ENCODE peak calls at places on chromosomes 13 and 19, in four cellular contexts. A is tibial artery, I is Peyer's patch, W is IMR-90. J is an unnamed sample.

GRCh38 chr19:18488838-18489626 is 32.8 kb downstream of the ELL start:
- DNase-seq in A (no peak), I (no peak), W (no peak), J (no peak)

GRCh38 chr19:40147693-40148347 is 43.4 kb upstream of the MAP3K10 start:
- DNase-seq in I (no peak), W (peak), A (peak), J (peak)

GRCh38 chr19:17041994-17042393 is 15.4 kb upstream of the CPAMD8 start:
- DNase-seq in A (no peak), I (no peak), W (peak), J (peak)

GRCh38 chr19:5339470-5339949 is 1.1 kb downstream of the PTPRS start:
- DNase-seq in A (no peak), W (no peak), I (no peak), J (no peak)

GRCh38 chr13:20828540-20829364 is 55.0 kb upstream of the EEF1AKMT1 start:
- DNase-seq in I (no peak), W (peak), A (no peak), J (no peak)

GRCh38 chr13:98825659-98826058 is 73.2 kb upstream of the SLC15A1 start:
- DNase-seq in I (no peak), A (no peak), W (no peak), J (no peak)

GRCh38 chr13:98994896-98995295 is 17.0 kb upstream of the DOCK9 start:
- DNase-seq in I (no peak), W (no peak), A (no peak), J (no peak)

GRCh38 chr19:46515290-46515609 is 19.6 kb upstream of the PNMA8B start:
- DNase-seq in W (no peak), A (no peak), I (no peak), J (no peak)

GRCh38 chr19:50889638-50890037 is 16.4 kb downstream of the KLK2 start:
- DNase-seq in I (no peak), W (no peak), A (no peak), J (no peak)

GRCh38 chr19:19595171-19595701 is 23.3 kb downstream of the PBX4 start:
- DNase-seq in I (no peak), A (no peak), W (peak), J (no peak)

GRCh38 chr13:98847780-98848179 is 95.3 kb upstream of the SLC15A1 start:
- DNase-seq in I (no peak), W (no peak), A (no peak), J (no peak)

GRCh38 chr19:873084-874019 is 13.9 kb downstream of the CFD start:
- DNase-seq in A (no peak), I (no peak), W (peak), J (no peak)

GRCh38 chr19:44905437-44906160 is at the start of gene APOE:
- DNase-seq in A (no peak), I (no peak), W (no peak), J (no peak)

GRCh38 chr13:100454876-100455275 is 133.7 kb downstream of the GGACT start:
- DNase-seq in A (no peak), I (no peak), W (peak), J (no peak)

GRCh38 chr13:34046457-34046856 is 228.5 kb downstream of the RFC3 start:
- DNase-seq in I (no peak), W (no peak), A (no peak), J (no peak)

GRCh38 chr19:10473192-10473591 is 30.0 kb downstream of the KEAP1 start:
- DNase-seq in A (no peak), I (no peak), W (no peak), J (no peak)

GRCh38 chr19:35168261-35168660 is 13.7 kb downstream of the FXYD5 start:
- DNase-seq in W (no peak), A (no peak), I (no peak), J (no peak)

GRCh38 chr19:55418185-55418584 is 10.6 kb upstream of the UBE2S start:
- DNase-seq in A (no peak), I (peak), W (peak), J (no peak)

GRCh38 chr19:48613024-48613851 is 1.6 kb downstream of the FAM83E start:
- DNase-seq in A (no peak), I (no peak), W (no peak), J (no peak)

GRCh38 chr13:28505543-28506135 is 10.7 kb upstream of the FLT1 start:
- DNase-seq in I (no peak), A (no peak), W (no peak), J (no peak)

GRCh38 chr13:21118180-21118579 is 56.8 kb upstream of the LATS2 start:
- DNase-seq in A (no peak), I (no peak), W (no peak), J (no peak)

GRCh38 chr13:26961890-26962615 is 201.5 kb upstream of the GPR12 start:
- DNase-seq in A (no peak), W (no peak), I (no peak), J (no peak)

GRCh38 chr19:10551698-10552301 is 8.1 kb downstream of the ATG4D start:
- DNase-seq in A (no peak), W (no peak), I (no peak), J (no peak)

GRCh38 chr19:41694831-41695635 is 7.0 kb upstream of the CEACAM7 start:
- DNase-seq in I (no peak), W (no peak), A (peak), J (peak)

GRCh38 chr19:31049431-31049830 is 299.8 kb downstream of the TSHZ3 start:
- DNase-seq in A (no peak), W (no peak), I (no peak), J (no peak)

GRCh38 chr19:50629801-50630200 is 9.9 kb downstream of the SYT3 start:
- DNase-seq in I (no peak), A (no peak), W (no peak), J (no peak)

GRCh38 chr13:84896128-84896527 is 903.1 kb downstream of the SLITRK6 start:
- DNase-seq in I (no peak), A (no peak), W (peak), J (no peak)

GRCh38 chr19:36041831-36042230 is 9.2 kb upstream of the CLIP3 start:
- DNase-seq in A (no peak), W (peak), I (no peak), J (no peak)

GRCh38 chr19:10289167-10289835 is 451 bp upstream of the ICAM5 start:
- DNase-seq in I (peak), W (peak), A (no peak), J (peak)

DNA sequence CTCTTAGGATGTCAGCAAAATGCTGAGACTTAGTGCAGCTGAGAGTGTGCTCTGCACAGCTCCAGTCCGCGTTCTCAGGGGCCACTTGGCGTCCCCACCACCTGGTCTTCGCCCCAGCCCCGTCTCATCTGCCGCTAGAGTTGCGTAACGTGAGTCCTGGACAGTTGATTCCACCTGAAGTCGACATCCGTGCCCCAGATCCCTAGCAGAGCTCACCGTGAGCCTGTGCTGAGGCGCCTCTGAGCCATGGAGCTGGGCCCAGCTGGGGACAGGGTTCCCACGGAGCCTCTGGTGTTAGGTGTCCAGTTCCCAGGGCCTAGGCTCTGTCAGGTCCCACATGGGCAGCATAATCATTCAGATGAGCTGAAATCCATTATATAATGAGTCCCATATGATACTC is 147.1 kb upstream of the SOX1 start:
- DNase-seq in A (no peak), W (no peak), I (no peak), J (no peak)
- TF ChIP-seq CTCF in A (no peak), W (no peak), I (no peak), J (no peak)

GRCh38 chr19:21912654-21913053 is 76.7 kb upstream of the ZNF43 start:
- DNase-seq in I (no peak), A (no peak), W (no peak), J (no peak)
- TF ChIP-seq CTCF in I (no peak), A (no peak), W (no peak), J (no peak)

DNA sequence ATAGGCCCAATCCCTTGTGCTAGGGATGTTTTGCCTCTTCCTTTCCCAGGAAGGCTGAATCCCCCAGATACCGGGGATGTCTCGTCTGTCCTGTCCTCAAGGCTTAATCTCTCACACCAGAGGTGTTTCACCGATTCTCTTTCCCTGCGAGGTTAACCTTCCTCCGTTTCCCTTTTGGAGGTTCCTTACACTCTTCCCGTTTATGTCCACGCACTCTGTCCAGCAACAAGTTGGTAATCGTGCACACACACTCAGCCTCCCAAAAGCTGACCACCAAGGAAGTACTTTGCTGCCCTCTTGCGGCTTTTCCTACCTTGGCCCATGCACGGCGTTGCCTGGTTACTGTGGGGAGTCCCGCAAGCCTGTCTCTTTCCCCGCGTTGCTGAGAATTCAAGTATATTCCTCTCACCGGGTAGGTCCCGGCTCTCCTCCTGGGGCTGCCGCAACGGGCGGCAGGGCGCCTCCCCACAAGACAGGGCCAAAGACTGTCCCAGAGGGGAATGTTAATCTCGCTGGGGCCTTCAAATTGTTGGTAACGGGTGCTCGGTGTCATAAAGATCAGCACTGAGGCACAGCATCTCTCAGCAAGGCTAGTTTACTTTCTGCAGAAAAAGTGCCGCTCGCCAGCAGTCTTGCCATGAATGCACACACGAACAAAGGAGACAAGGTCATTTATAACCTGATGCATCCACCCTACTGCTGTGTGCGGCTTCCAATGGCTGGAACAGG is 36.7 kb upstream of the CD177 start:
- DNase-seq in W (peak), A (no peak), I (no peak), J (no peak)
- TF ChIP-seq CTCF in W (peak), A (no peak), I (no peak), J (no peak)

GRCh38 chr13:30916991-30917390 is 10.9 kb downstream of the MEDAG start:
- DNase-seq in A (no peak), W (no peak), I (no peak), J (no peak)

GRCh38 chr13:30920162-30920561 is 12.3 kb upstream of the TEX26 start:
- DNase-seq in W (no peak), A (no peak), I (no peak), J (no peak)

GRCh38 chr13:30910676-30911075 is 4.6 kb downstream of the MEDAG start:
- DNase-seq in W (no peak), I (no peak), A (no peak), J (no peak)

GRCh38 chr13:30918662-30919405 is 12.8 kb downstream of the MEDAG start:
- DNase-seq in I (no peak), W (no peak), A (no peak), J (no peak)

DNA sequence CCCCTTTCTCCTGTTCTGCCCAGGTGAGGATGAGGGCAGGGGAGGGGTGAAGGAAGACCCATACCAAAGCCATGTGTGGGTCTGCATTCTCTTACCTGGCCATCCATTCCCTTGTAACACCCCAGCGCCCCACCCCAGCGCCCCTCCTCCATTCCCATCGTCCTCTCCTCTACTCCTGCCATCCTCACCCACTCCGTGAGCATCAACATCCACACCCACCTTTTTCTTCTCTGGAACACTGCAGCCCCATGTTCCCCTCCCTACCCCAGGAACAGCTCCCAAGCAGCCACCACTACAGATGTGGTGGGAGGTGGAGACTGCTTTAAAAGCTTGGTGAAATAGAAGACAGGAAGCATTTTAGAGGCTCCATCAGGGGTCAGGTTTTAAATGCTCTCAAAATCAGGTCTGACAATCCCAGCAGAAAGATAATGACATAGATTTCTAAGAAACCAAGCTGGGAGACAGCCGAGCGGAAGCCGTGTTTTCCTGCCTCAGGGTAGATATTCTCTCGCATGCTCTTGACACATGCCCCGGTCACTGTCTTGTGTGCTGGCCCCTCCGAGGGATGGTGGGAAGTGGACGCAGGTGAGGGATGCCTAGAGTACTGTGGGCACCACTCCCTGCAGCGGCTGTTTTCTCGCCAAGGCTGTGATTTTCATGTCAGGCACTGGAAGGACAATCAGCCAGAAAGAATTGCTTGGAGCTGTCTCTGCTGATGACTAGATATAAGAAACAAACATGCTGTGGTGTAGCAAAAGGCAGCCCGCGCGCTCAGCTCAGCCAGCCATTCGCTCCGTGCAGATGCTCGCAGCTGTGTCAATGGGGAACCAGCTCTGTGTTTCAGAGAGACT is 9.8 kb downstream of the MEDAG start:
- DNase-seq in I (no peak), W (no peak), A (no peak), J (no peak)
- TF ChIP-seq CTCF in I (no peak), W (no peak), A (no peak), J (no peak)

DNA sequence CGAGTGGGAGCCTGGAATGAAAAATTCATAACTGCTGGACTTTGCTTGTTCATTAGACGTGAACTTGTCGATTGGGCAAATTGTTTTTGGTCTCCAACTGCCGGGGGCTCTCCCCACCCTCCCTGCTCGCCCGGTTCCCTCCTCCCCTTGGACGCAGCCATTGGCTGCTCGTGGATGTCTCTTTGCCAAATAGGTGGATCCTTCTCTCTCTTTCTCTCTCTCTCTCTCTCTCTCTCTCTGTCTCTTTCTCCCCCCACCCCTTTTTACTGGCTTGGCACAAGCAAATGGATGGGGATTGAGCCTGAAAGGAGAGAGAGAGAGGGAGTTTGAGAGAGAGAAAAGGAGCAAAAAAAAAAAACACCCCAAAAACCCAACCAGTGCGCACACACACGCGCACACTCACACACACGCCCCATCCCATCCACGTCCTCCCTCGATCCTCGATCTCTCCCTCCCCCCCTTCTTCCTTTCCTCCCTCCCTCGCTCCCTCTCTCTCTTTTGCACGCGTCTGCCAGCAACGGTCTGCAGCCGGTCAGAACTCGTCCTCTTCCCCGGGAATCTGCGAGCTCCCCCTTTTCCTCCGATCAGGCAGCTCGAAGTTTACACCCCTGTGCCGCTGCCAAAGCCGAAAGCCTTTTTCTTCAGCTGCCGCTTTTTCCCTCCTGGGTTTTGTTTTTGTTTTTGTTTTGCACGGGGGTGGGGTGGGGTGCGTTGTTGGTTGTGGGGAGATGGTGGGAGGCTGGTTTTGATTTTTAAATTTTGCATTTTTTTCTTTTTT is 27.8 kb downstream of the NFIX start:
- DNase-seq in I (peak), W (peak), A (peak), J (no peak)
- TF ChIP-seq CTCF in I (no peak), W (no peak), A (peak), J (no peak)

DNA sequence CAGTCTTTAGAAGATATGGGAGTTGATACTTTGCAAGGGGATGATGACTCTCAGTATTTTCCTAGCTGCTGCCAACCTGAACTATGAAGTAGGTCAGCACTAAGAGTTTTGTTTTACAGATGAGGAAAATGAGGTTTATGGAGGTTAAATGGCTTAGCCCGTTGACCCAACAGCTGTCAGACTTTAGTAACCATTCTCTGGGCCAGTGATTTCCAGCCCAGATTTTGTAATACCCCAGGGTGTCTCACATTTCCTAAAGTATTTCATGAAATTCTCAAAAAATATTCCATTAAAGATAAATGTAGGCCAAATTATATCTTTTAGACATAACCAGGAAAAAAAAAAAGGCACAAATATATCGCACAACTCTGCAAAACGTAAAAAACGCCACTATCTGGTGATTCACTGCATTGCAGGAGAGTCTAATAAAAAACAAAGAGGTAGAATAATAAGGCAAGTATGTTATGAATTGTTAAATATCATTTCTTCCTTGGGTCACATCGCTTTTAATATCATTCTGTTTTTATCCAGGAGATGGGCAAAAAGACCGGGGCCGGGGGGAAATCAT is 112.5 kb downstream of the DACH1 start:
- DNase-seq in W (no peak), A (no peak), I (no peak), J (no peak)
- TF ChIP-seq CTCF in W (no peak), A (no peak), I (peak), J (no peak)

DNA sequence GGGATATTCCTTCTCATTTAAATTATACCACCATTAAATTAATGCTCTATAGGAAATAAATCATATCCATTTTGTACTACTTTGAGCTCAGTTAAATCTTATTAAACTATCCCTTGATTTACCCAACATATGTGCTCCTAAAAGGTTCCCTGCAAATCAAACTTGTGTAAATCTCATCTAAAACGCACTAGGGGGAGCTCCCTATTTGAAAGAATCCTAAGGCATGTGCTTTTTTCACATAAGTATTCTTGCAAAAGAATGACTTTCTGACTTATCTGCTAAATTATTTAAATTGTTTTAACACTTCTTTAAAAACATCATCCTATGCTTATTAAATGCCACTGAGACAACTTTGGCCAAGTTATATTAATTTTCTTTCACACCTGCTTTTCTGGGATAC is 7.9 kb downstream of the INTS6 start:
- DNase-seq in A (no peak), I (no peak), W (peak), J (no peak)
- TF ChIP-seq CTCF in A (no peak), I (no peak), W (peak), J (peak)

J was measured in osteocyte.